ENCODE peak calls at places on chromosomes 4 and X, in eight cellular contexts. N, A, V, P, L, O, Q and Y are unnamed samples.

GRCh38 chrX:102672876-102673275 is 21.6 kb downstream of the GPRASP1 start:
- DNase-seq in N (no peak), A (no peak), V (no peak), P (no peak), L (no peak), O (no peak), Q (no peak), Y (no peak)

GRCh38 chr4:145308598-145308997 is 128.2 kb upstream of the OTUD4 start:
- DNase-seq in N (no peak), A (no peak), V (no peak), P (no peak), L (no peak), O (no peak), Q (no peak), Y (no peak)

GRCh38 chr4:87121332-87122065 is 98.9 kb downstream of the KLHL8 start:
- DNase-seq in N (no peak), A (no peak), V (no peak), P (no peak), L (no peak), O (no peak), Q (no peak), Y (no peak)

GRCh38 chr4:183348706-183349659 is 26.8 kb upstream of the CLDN24 start:
- DNase-seq in N (no peak), A (no peak), V (no peak), P (peak; percentile 19), L (no peak), O (no peak), Q (peak; percentile 30), Y (peak; percentile 52)

GRCh38 chr4:3868146-3868840 is 102.1 kb downstream of the ADRA2C start:
- DNase-seq in N (no peak), A (no peak), V (peak; percentile 12), P (no peak), L (no peak), O (no peak), Q (no peak), Y (no peak)

GRCh38 chr4:85756938-85757337 is 282.0 kb downstream of the ARHGAP24 start:
- DNase-seq in N (no peak), A (no peak), V (no peak), P (peak; percentile 18), L (no peak), O (no peak), Q (no peak), Y (no peak)

GRCh38 chr4:183190900-183191527 is 92.0 kb downstream of the WWC2 start:
- DNase-seq in N (no peak), A (no peak), V (no peak), P (no peak), L (no peak), O (no peak), Q (no peak), Y (no peak)

GRCh38 chrX:71998836-71999509 is 88.3 kb downstream of the NHSL2 start:
- DNase-seq in N (no peak), A (no peak), V (no peak), P (peak; percentile 2), L (peak; percentile 20), O (no peak), Q (peak; percentile 47), Y (peak; percentile 2)

GRCh38 chr4:54254116-54254914 is 25.2 kb downstream of the PDGFRA start:
- DNase-seq in N (no peak), A (no peak), V (no peak), P (no peak), L (no peak), O (no peak), Q (no peak), Y (no peak)

GRCh38 chr4:54318904-54319303 is 89.8 kb downstream of the PDGFRA start:
- DNase-seq in N (no peak), A (no peak), V (no peak), P (peak; percentile 2), L (no peak), O (no peak), Q (no peak), Y (no peak)

GRCh38 chr4:27048350-27049100 is 187.9 kb downstream of the STIM2 start:
- DNase-seq in N (no peak), A (no peak), V (no peak), P (peak; percentile 39), L (peak; percentile 24), O (peak; percentile 3), Q (no peak), Y (no peak)

GRCh38 chr4:6071959-6072720 is 53.9 kb upstream of the C4orf50 start:
- DNase-seq in N (peak; percentile 35), A (no peak), V (no peak), P (no peak), L (peak; percentile 14), O (no peak), Q (no peak), Y (no peak)

GRCh38 chrX:40374486-40374885 is 206.3 kb upstream of the ATP6AP2 start:
- DNase-seq in N (no peak), A (no peak), V (no peak), P (no peak), L (no peak), O (no peak), Q (no peak), Y (no peak)

GRCh38 chr4:70714061-70714468 is 7.7 kb upstream of the RUFY3 start:
- DNase-seq in N (no peak), A (no peak), V (no peak), P (no peak), L (no peak), O (no peak), Q (no peak), Y (no peak)

GRCh38 chr4:44738615-44739014 is 12.3 kb upstream of the GNPDA2 start:
- DNase-seq in N (no peak), A (no peak), V (no peak), P (peak; percentile 34), L (no peak), O (no peak), Q (no peak), Y (no peak)

GRCh38 chrX:47707031-47707780 is 48.2 kb upstream of the UXT start:
- DNase-seq in N (no peak), A (no peak), V (no peak), P (no peak), L (no peak), O (peak; percentile 35), Q (no peak), Y (no peak)

GRCh38 chrX:18676470-18676869 is 4.6 kb upstream of the RS1 start:
- DNase-seq in N (no peak), A (no peak), V (no peak), P (no peak), L (no peak), O (no peak), Q (no peak), Y (no peak)

GRCh38 chr4:183424109-183424751 is 20.2 kb upstream of the CDKN2AIP start:
- DNase-seq in N (no peak), A (no peak), V (peak; percentile 73), P (no peak), L (no peak), O (no peak), Q (no peak), Y (no peak)

GRCh38 chr4:4837921-4838601 is 21.4 kb upstream of the MSX1 start:
- DNase-seq in N (no peak), A (no peak), V (no peak), P (no peak), L (no peak), O (no peak), Q (no peak), Y (no peak)

GRCh38 chrX:103608305-103608963 is 671 bp downstream of the TCEAL3 start:
- DNase-seq in N (no peak), A (no peak), V (peak; percentile 24), P (no peak), L (no peak), O (no peak), Q (no peak), Y (no peak)